ENCODE peak calls at places on chromosomes 3 and 15, in seven cellular contexts. E is endothelial cell of umbilical vein; I is fibroblast of pulmonary artery; D is right lobe of liver; Q is stimulated activated naive CD4-positive, alpha-beta T cell; S is NCI-H82; K is AG08395. R is an unnamed sample.

GRCh38 chr3:4730734-4731133 is 237.6 kb downstream of the ITPR1 start:
- DNase-seq in E (no peak), I (no peak), D (no peak), Q (no peak), S (no peak), K (no peak), R (no peak)

GRCh38 chr15:41115652-41116115 is 396 bp downstream of the INO80 start:
- DNase-seq in E (peak), I (peak), D (peak), Q (peak), S (peak), K (no peak), R (peak)

GRCh38 chr15:78415284-78415683 is 22.7 kb upstream of the IREB2 start:
- DNase-seq in E (peak), I (peak), D (no peak), Q (no peak), S (peak), K (peak), R (no peak)

GRCh38 chr3:155701882-155702465 is 42.9 kb downstream of the PLCH1 start:
- DNase-seq in E (peak), I (peak), D (no peak), Q (no peak), S (peak), K (peak), R (peak)

GRCh38 chr15:64426845-64427465 is 33.4 kb upstream of the ZNF609 start:
- DNase-seq in E (peak), I (peak), D (no peak), Q (no peak), S (peak), K (peak), R (no peak)

GRCh38 chr3:148736086-148736485 is 38.4 kb downstream of the AGTR1 start:
- DNase-seq in E (no peak), I (no peak), D (no peak), Q (no peak), S (no peak), K (no peak), R (no peak)

GRCh38 chr15:35047996-35048395 is 37.1 kb downstream of the NANOGP8 start:
- DNase-seq in E (no peak), I (no peak), D (no peak), Q (no peak), S (no peak), K (no peak), R (no peak)

GRCh38 chr15:66298803-66299251 is 5.5 kb downstream of the DIS3L start:
- DNase-seq in E (no peak), I (no peak), D (no peak), Q (no peak), S (peak), K (peak), R (no peak)